ENCODE peak calls at places on chromosomes 13 and 19, in ten cellular contexts. N is brain microvascular endothelial cell, G is ovary, Z is right lobe of liver, T is thoracic aorta, R is body of pancreas, U is psoas muscle, B is mammary epithelial cell, V is SK-N-SH, L is fibroblast of lung. S is an unnamed sample.

GRCh38 chr19:51811344-51811743 is 16.4 kb downstream of the FPR3 start:
- DNase-seq in Z (peak), L (no peak), V (no peak), B (no peak), N (no peak), R (no peak), U (peak), G (no peak), T (no peak), S (no peak)

GRCh38 chr19:21566073-21566472 is 60.7 kb downstream of the ZNF429 start:
- DNase-seq in T (no peak), U (no peak), G (no peak), L (no peak), R (no peak), N (no peak), Z (no peak), B (no peak), V (no peak), S (no peak)

GRCh38 chr13:107138987-107139386 is 571.0 kb upstream of the ARGLU1 start:
- DNase-seq in V (no peak), N (no peak), L (no peak), Z (no peak), R (no peak), U (no peak), T (no peak), G (no peak), B (no peak), S (no peak)

GRCh38 chr13:44206429-44206828 is 167.2 kb upstream of the SERP2 start:
- DNase-seq in V (no peak), L (no peak), Z (no peak), N (no peak), R (no peak), G (no peak), T (no peak), B (no peak), U (no peak), S (no peak)

GRCh38 chr13:106182404-106182803 is 353.1 kb downstream of the EFNB2 start:
- DNase-seq in V (no peak), T (no peak), N (peak), L (peak), Z (no peak), G (no peak), U (no peak), B (peak), R (no peak), S (no peak)

GRCh38 chr13:80239571-80240255 is 101.2 kb downstream of the SPRY2 start:
- DNase-seq in T (no peak), V (no peak), U (no peak), N (no peak), Z (no peak), R (no peak), L (peak), B (no peak), G (no peak), S (no peak)

GRCh38 chr13:111337206-111337605 is 16.8 kb downstream of the TEX29 start:
- DNase-seq in R (no peak), U (no peak), T (no peak), V (no peak), B (peak), L (peak), Z (no peak), G (no peak), N (peak), S (no peak)

GRCh38 chr19:42419309-42419708 is 7.9 kb downstream of the LIPE start:
- DNase-seq in T (no peak), R (no peak), G (no peak), N (no peak), B (no peak), Z (peak), U (peak), V (no peak), L (no peak), S (no peak)

GRCh38 chr19:9348253-9348652 is 14.6 kb upstream of the ZNF177 start:
- DNase-seq in L (no peak), U (no peak), V (no peak), N (no peak), T (no peak), B (no peak), Z (no peak), G (no peak), R (no peak), S (no peak)

GRCh38 chr19:38035515-38036495 is 128.8 kb downstream of the SIPA1L3 start:
- DNase-seq in Z (no peak), B (no peak), G (no peak), T (no peak), V (no peak), L (peak), U (peak), R (no peak), N (peak), S (no peak)

GRCh38 chr13:79943633-79944032 is 397.3 kb downstream of the SPRY2 start:
- DNase-seq in Z (no peak), R (no peak), U (no peak), V (no peak), T (no peak), B (no peak), L (no peak), N (no peak), G (no peak), S (no peak)

GRCh38 chr19:48354332-48354992 is 9.3 kb downstream of the TMEM143 start:
- DNase-seq in R (peak), V (no peak), N (peak), Z (no peak), B (no peak), T (no peak), G (no peak), L (peak), U (no peak), S (no peak)

GRCh38 chr19:33905937-33906577 is 109.4 kb downstream of the KCTD15 start:
- DNase-seq in B (peak), R (peak), U (peak), N (peak), Z (peak), L (peak), G (peak), T (no peak), V (peak), S (no peak)

GRCh38 chr19:12913011-12913561 is 6.0 kb downstream of the SYCE2 start:
- DNase-seq in V (peak), Z (no peak), R (peak), B (no peak), U (peak), L (peak), T (no peak), N (no peak), G (peak), S (no peak)

GRCh38 chr13:34127523-34127922 is 309.6 kb downstream of the RFC3 start:
- DNase-seq in N (no peak), T (no peak), G (no peak), Z (no peak), L (no peak), B (no peak), V (no peak), R (no peak), U (no peak), S (no peak)

GRCh38 chr19:49403404-49404187 is 15.5 kb downstream of the KASH5 start:
- DNase-seq in L (peak), R (no peak), Z (no peak), V (peak), T (no peak), G (no peak), N (peak), B (no peak), U (no peak), S (no peak)

GRCh38 chr19:42284066-42284501 is 15.0 kb downstream of the CIC start:
- DNase-seq in U (peak), V (peak), Z (peak), G (peak), N (no peak), B (peak), R (peak), L (peak), T (no peak), S (peak)

GRCh38 chr13:99463998-99464397 is 37.3 kb upstream of the TM9SF2 start:
- DNase-seq in V (no peak), U (no peak), Z (no peak), G (no peak), T (no peak), N (no peak), B (no peak), L (no peak), R (no peak), S (no peak)

GRCh38 chr19:45524575-45525129 is 17.4 kb downstream of the VASP start:
- DNase-seq in R (peak), V (no peak), N (no peak), G (no peak), Z (peak), L (no peak), B (no peak), T (no peak), U (peak), S (no peak)

GRCh38 chr19:19628499-19629134 is 597 bp upstream of the LPAR2 start:
- DNase-seq in U (no peak), R (peak), Z (no peak), L (peak), G (peak), T (no peak), B (peak), N (peak), V (peak), S (no peak)

GRCh38 chr13:32278456-32278855 is 36.7 kb downstream of the ZAR1L start:
- DNase-seq in T (no peak), B (peak), U (no peak), V (no peak), L (peak), G (no peak), R (no peak), Z (no peak), N (peak), S (no peak)

GRCh38 chr19:38989066-38989605 is 13.6 kb upstream of the FBXO17 start:
- DNase-seq in T (no peak), V (peak), L (peak), Z (no peak), G (no peak), U (no peak), B (no peak), N (no peak), R (peak), S (no peak)

GRCh38 chr19:16571283-16571682 is 932 bp downstream of the SLC35E1 start:
- DNase-seq in G (no peak), L (peak), V (no peak), U (no peak), B (peak), Z (no peak), N (no peak), T (no peak), R (peak), S (no peak)

GRCh38 chr19:21321996-21322395 is 7.2 kb downstream of the ZNF708 start:
- DNase-seq in V (no peak), B (peak), Z (no peak), U (no peak), R (no peak), N (peak), L (peak), G (no peak), T (no peak), S (no peak)

GRCh38 chr13:60155978-60156377 is 7.8 kb downstream of the DIAPH3 start:
- DNase-seq in L (no peak), T (no peak), R (no peak), B (no peak), U (no peak), V (no peak), Z (no peak), N (no peak), G (no peak), S (no peak)

GRCh38 chr19:47094557-47095517 is 18.7 kb downstream of the ZC3H4 start:
- DNase-seq in B (no peak), U (peak), G (no peak), V (no peak), R (peak), N (no peak), T (no peak), L (peak), Z (no peak), S (no peak)

GRCh38 chr13:37700887-37701286 is 102.3 kb upstream of the POSTN start:
- DNase-seq in G (no peak), V (no peak), B (no peak), Z (no peak), L (peak), N (peak), R (no peak), U (no peak), T (no peak), S (no peak)

GRCh38 chr19:39408392-39409206 is 2.0 kb downstream of the ZFP36 start:
- DNase-seq in N (no peak), T (no peak), R (peak), Z (peak), L (peak), B (peak), V (no peak), G (no peak), U (peak), S (no peak)

GRCh38 chr19:35345671-35346111 is 2.0 kb upstream of the FFAR1 start:
- DNase-seq in T (no peak), G (no peak), N (no peak), R (peak), B (no peak), V (no peak), U (no peak), L (no peak), Z (peak), S (no peak)

GRCh38 chr19:41699231-41699967 is 9.0 kb upstream of the CEACAM5 start:
- DNase-seq in V (no peak), U (no peak), R (peak), T (no peak), N (no peak), L (no peak), Z (peak), B (peak), G (no peak), S (no peak)

GRCh38 chr19:19750842-19751790 is 18.2 kb upstream of the ZNF14 start:
- DNase-seq in L (no peak), R (no peak), V (peak), B (no peak), Z (peak), G (no peak), T (no peak), N (no peak), U (no peak), S (no peak)

GRCh38 chr13:44218501-44219240 is 155.0 kb upstream of the SERP2 start:
- DNase-seq in B (no peak), V (no peak), Z (peak), T (peak), L (peak), R (peak), G (no peak), N (peak), U (peak), S (no peak)

GRCh38 chr13:77696006-77696862 is 1.3 kb upstream of the SLAIN1 start:
- DNase-seq in T (no peak), V (peak), Z (no peak), U (no peak), G (no peak), R (no peak), L (peak), N (no peak), B (no peak), S (peak)

GRCh38 chr13:30616927-30617314 is 799 bp upstream of the USPL1 start:
- DNase-seq in V (peak), Z (peak), L (peak), B (peak), G (no peak), U (peak), R (peak), T (peak), N (peak), S (no peak)

GRCh38 chr19:47419037-47419783 is at the start of gene MEIS3:
- DNase-seq in G (peak), R (no peak), B (no peak), T (no peak), U (no peak), Z (no peak), N (no peak), V (peak), L (no peak), S (no peak)

DNA sequence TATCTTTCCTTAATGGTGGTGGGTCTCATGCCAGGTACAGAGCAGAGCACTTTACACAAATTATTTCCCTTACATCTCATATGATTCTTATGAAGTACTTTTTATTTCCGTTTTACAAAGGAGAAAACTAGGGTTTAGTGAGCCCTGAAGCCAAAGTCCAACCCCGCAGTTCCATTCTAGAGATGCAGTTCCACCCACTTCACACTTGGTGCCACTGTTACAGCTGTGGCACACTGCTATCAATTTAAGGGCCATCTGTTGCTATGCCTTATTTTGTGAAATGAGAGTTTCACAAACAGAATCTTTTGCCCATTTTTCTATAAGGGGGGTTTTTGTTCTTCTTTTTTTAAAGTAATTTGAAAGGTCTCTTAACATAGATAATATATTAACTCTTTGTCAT is 12.9 kb downstream of the MIPEP start:
- DNase-seq in T (no peak), B (no peak), U (no peak), V (peak), N (no peak), R (peak), L (no peak), Z (no peak), G (no peak), S (no peak)
- TF ChIP-seq CTCF in T (peak), B (peak), U (peak), V (peak), N (peak), R (peak), L (peak), Z (peak), G (no peak), S (no peak)

GRCh38 chr19:58218899-58219298 is 9.8 kb upstream of the ZNF544 start:
- DNase-seq in T (no peak), B (no peak), U (no peak), G (no peak), V (peak), N (no peak), R (no peak), L (no peak), Z (no peak), S (peak)
- H3K4me3 ChIP-seq in T (no peak), B (no peak), U (no peak), G (no peak), V (no peak), N (no peak), R (no peak), L (no peak), Z (no peak), S (no peak)

DNA sequence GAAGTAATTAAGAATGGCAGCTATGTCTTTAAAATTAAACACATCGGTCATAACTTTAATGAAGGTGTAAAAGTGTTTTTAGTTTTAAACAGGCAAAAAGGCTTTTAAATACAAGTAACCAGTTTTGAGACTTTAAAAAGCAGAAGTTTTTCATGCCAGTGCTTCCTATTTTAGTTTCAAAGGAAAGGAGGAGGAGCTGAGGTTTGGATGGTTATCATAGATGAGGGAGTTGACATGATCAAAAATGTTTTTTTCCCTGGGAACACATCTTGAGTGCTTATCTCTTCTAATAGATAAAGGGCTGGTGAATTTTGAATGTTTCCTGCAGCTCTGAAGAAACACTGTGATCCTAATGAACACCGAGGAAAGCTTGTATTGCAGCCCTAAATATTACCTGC is 42.9 kb downstream of the LRCH1 start:
- DNase-seq in T (no peak), G (no peak), L (no peak), N (no peak), Z (no peak), B (no peak), V (no peak), U (no peak), R (no peak), S (no peak)
- H3K27ac ChIP-seq in T (peak), G (no peak), L (no peak), N (no peak), Z (no peak), B (peak), V (no peak), U (no peak), R (no peak), S (no peak)

DNA sequence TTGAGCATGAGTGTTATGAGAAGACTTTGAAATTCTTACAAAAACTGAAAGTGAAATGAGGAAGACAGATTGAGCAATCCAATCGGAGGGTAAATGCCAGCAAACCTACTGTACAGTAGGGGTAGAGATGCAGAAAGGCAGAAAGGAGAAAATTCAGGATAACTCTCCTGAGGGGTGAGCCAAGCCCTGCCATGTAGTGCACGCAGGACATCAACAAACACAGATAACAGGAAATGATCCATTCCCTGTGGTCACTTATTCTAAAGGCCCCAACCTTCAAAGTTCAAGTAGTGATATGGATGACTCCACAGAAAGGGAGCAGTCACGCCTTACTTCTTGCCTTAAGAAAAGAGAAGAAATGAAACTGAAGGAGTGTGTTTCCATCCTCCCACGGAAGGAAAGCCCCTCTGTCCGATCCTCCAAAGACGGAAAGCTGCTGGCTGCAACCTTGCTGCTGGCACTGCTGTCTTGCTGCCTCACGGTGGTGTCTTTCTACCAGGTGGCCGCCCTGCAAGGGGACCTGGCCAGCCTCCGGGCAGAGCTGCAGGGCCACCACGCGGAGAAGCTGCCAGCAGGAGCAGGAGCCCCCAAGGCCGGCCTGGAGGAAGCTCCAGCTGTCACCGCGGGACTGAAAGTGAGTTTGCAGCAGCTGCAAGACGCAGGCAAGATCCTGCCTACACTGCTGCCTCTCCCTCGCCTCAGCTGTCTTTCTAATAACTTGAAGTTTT is at the start of gene TNFSF13B:
- DNase-seq in U (peak), Z (peak), B (peak), R (peak), N (peak), T (no peak), V (peak), G (peak), L (peak), S (peak)
- TF ChIP-seq CTCF in U (no peak), Z (no peak), B (no peak), R (peak), N (peak), T (no peak), V (no peak), G (no peak), L (no peak), S (no peak)

GRCh38 chr19:17685451-17686026 is 2.6 kb downstream of the UNC13A start:
- DNase-seq in R (no peak), Z (no peak), V (no peak), N (no peak), G (no peak), B (no peak), U (no peak), T (no peak), L (no peak), S (no peak)

GRCh38 chr19:17687141-17687856 is 855 bp downstream of the UNC13A start:
- DNase-seq in B (no peak), R (no peak), V (peak), N (no peak), L (no peak), Z (no peak), U (no peak), G (no peak), T (no peak), S (no peak)

GRCh38 chr19:17687857-17688784 is at the start of gene UNC13A:
- DNase-seq in G (peak), T (no peak), N (peak), U (peak), R (peak), L (peak), V (peak), B (peak), Z (no peak), S (peak)

GRCh38 chr19:17686027-17686511 is 2.1 kb downstream of the UNC13A start:
- DNase-seq in V (peak), G (no peak), U (no peak), T (no peak), Z (no peak), N (peak), L (peak), R (no peak), B (no peak), S (no peak)

GRCh38 chr19:17686592-17687042 is 1.5 kb downstream of the UNC13A start:
- DNase-seq in U (peak), L (peak), T (no peak), V (peak), R (peak), Z (no peak), N (peak), B (no peak), G (no peak), S (no peak)
- H3K4me3 ChIP-seq in U (peak), L (no peak), T (peak), V (no peak), R (no peak), Z (no peak), N (peak), B (no peak), G (no peak), S (no peak)

S was measured in CD8-positive, alpha-beta T cell.